ENCODE peak calls at places on chromosomes 12 and 14, in ten cellular contexts. H, O, U, Y, T, N, R, A, G and F are unnamed samples.

GRCh38 chr12:69908208-69908607 is 83.2 kb downstream of the MYRFL start:
- DNase-seq in H (no peak), O (no peak), T (no peak), N (no peak), A (no peak), R (no peak), G (no peak), U (no peak), Y (no peak), F (no peak)

GRCh38 chr12:42326466-42327226 is 679 bp downstream of the PPHLN1 start:
- DNase-seq in U (no peak), H (no peak), A (no peak), N (peak), O (peak), R (no peak), T (no peak), G (no peak), Y (no peak), F (no peak)

GRCh38 chr14:75960219-75960618 is 21.6 kb downstream of the TGFB3 start:
- DNase-seq in G (no peak), Y (no peak), R (peak), U (no peak), T (no peak), N (no peak), H (no peak), A (no peak), O (no peak), F (no peak)

GRCh38 chr14:72480465-72481243 is 413.2 kb downstream of the DPF3 start:
- DNase-seq in T (no peak), Y (no peak), H (no peak), A (no peak), O (no peak), N (no peak), G (no peak), R (no peak), U (no peak), F (peak)

GRCh38 chr12:119229837-119230236 is 51.1 kb downstream of the HSPB8 start:
- DNase-seq in H (no peak), A (peak), T (no peak), U (peak), R (no peak), O (no peak), N (no peak), Y (no peak), G (no peak), F (no peak)

GRCh38 chr12:556498-556897 is 96.8 kb downstream of the B4GALNT3 start:
- DNase-seq in A (no peak), U (no peak), G (no peak), N (no peak), R (no peak), H (no peak), Y (no peak), T (no peak), O (no peak), F (no peak)

GRCh38 chr14:30108975-30109700 is 181.5 kb upstream of the PRKD1 start:
- DNase-seq in N (no peak), G (no peak), T (peak), Y (no peak), O (no peak), U (no peak), H (no peak), R (no peak), A (no peak), F (no peak)

GRCh38 chr14:48398675-48399282 is 723.4 kb upstream of the MDGA2 start:
- DNase-seq in U (peak), N (peak), Y (no peak), T (peak), G (no peak), O (peak), R (no peak), A (no peak), H (no peak), F (no peak)

GRCh38 chr12:27515671-27516070 is 8.3 kb upstream of the PPFIBP1 start:
- DNase-seq in N (no peak), O (no peak), U (no peak), G (no peak), H (no peak), T (no peak), A (no peak), Y (no peak), R (no peak), F (no peak)

GRCh38 chr12:5442251-5443006 is 10.5 kb downstream of the NTF3 start:
- DNase-seq in Y (no peak), H (no peak), O (peak), G (no peak), A (no peak), R (no peak), U (peak), N (peak), T (peak), F (no peak)

GRCh38 chr14:105450864-105451720 is 23.5 kb upstream of the CRIP2 start:
- DNase-seq in R (no peak), O (no peak), G (no peak), A (no peak), H (no peak), U (no peak), N (no peak), Y (no peak), T (no peak), F (no peak)